ENCODE peak calls at places on chromosomes 4 and X, in seven cellular contexts. One of them, this sample, is unnamed.

GRCh38 chr4:6804082-6804752 is 21.7 kb downstream of the KIAA0232 start:
- DNase-seq in progenitor cell of endocrine pancreas: no peak
- DNase-seq in bronchial epithelial cell: no peak
- DNase-seq in activated B cell treated with CpG ODN at 0.5 μM for 24 hours: no peak
- DNase-seq in pancreas: no peak
- DNase-seq in fibroblast of lung: no peak
- DNase-seq in K562: no peak
- DNase-seq in this sample: no peak

GRCh38 chr4:88230953-88231835 is 53.2 kb downstream of the PPM1K start:
- DNase-seq in progenitor cell of endocrine pancreas: no peak
- DNase-seq in bronchial epithelial cell: no peak
- DNase-seq in activated B cell treated with CpG ODN at 0.5 μM for 24 hours: no peak
- DNase-seq in pancreas: no peak
- DNase-seq in fibroblast of lung: no peak
- DNase-seq in K562: no peak
- DNase-seq in this sample: no peak

GRCh38 chrX:30735839-30736238 is 82.6 kb downstream of the GK start:
- DNase-seq in progenitor cell of endocrine pancreas: peak; percentile 23
- DNase-seq in bronchial epithelial cell: peak; percentile 50
- DNase-seq in activated B cell treated with CpG ODN at 0.5 μM for 24 hours: peak; percentile 26
- DNase-seq in pancreas: peak; percentile 62
- DNase-seq in fibroblast of lung: peak; percentile 22
- DNase-seq in K562: peak; percentile 45
- DNase-seq in this sample: no peak

GRCh38 chr4:67744561-67745283 is 9.5 kb downstream of the GNRHR start:
- DNase-seq in progenitor cell of endocrine pancreas: no peak
- DNase-seq in bronchial epithelial cell: peak; percentile 35
- DNase-seq in activated B cell treated with CpG ODN at 0.5 μM for 24 hours: no peak
- DNase-seq in pancreas: no peak
- DNase-seq in fibroblast of lung: peak; percentile 55
- DNase-seq in K562: no peak
- DNase-seq in this sample: no peak

GRCh38 chrX:30935985-30936384 is 46.9 kb upstream of the TAB3 start:
- DNase-seq in progenitor cell of endocrine pancreas: no peak
- DNase-seq in bronchial epithelial cell: peak; percentile 4
- DNase-seq in activated B cell treated with CpG ODN at 0.5 μM for 24 hours: no peak
- DNase-seq in pancreas: no peak
- DNase-seq in fibroblast of lung: peak; percentile 11
- DNase-seq in K562: peak; percentile 20
- DNase-seq in this sample: no peak

GRCh38 chr4:148017801-148018200 is 285.9 kb downstream of the ARHGAP10 start:
- DNase-seq in progenitor cell of endocrine pancreas: no peak
- DNase-seq in bronchial epithelial cell: no peak
- DNase-seq in activated B cell treated with CpG ODN at 0.5 μM for 24 hours: no peak
- DNase-seq in pancreas: no peak
- DNase-seq in fibroblast of lung: peak; percentile 29
- DNase-seq in K562: no peak
- DNase-seq in this sample: no peak

GRCh38 chr4:14184265-14184664 is 556.7 kb upstream of the BOD1L1 start:
- DNase-seq in progenitor cell of endocrine pancreas: no peak
- DNase-seq in bronchial epithelial cell: no peak
- DNase-seq in activated B cell treated with CpG ODN at 0.5 μM for 24 hours: no peak
- DNase-seq in pancreas: no peak
- DNase-seq in fibroblast of lung: peak; percentile 8
- DNase-seq in K562: no peak
- DNase-seq in this sample: peak; percentile 28

GRCh38 chr4:6324999-6325790 is 55.5 kb downstream of the WFS1 start:
- DNase-seq in progenitor cell of endocrine pancreas: no peak
- DNase-seq in bronchial epithelial cell: peak; percentile 41
- DNase-seq in activated B cell treated with CpG ODN at 0.5 μM for 24 hours: no peak
- DNase-seq in pancreas: no peak
- DNase-seq in fibroblast of lung: peak; percentile 48
- DNase-seq in K562: no peak
- DNase-seq in this sample: no peak

GRCh38 chr4:39636786-39637185 is 1.9 kb downstream of the SMIM14 start:
- DNase-seq in progenitor cell of endocrine pancreas: no peak
- DNase-seq in bronchial epithelial cell: peak; percentile 44
- DNase-seq in activated B cell treated with CpG ODN at 0.5 μM for 24 hours: no peak
- DNase-seq in pancreas: no peak
- DNase-seq in fibroblast of lung: peak; percentile 20
- DNase-seq in K562: no peak
- DNase-seq in this sample: no peak

GRCh38 chr4:22268350-22269025 is 247.4 kb downstream of the ADGRA3 start:
- DNase-seq in progenitor cell of endocrine pancreas: no peak
- DNase-seq in bronchial epithelial cell: peak; percentile 82
- DNase-seq in activated B cell treated with CpG ODN at 0.5 μM for 24 hours: no peak
- DNase-seq in pancreas: no peak
- DNase-seq in fibroblast of lung: peak; percentile 2
- DNase-seq in K562: no peak
- DNase-seq in this sample: no peak

GRCh38 chr4:122012735-122013134 is 60.9 kb upstream of the TRPC3 start:
- DNase-seq in progenitor cell of endocrine pancreas: no peak
- DNase-seq in bronchial epithelial cell: peak; percentile 19
- DNase-seq in activated B cell treated with CpG ODN at 0.5 μM for 24 hours: no peak
- DNase-seq in pancreas: no peak
- DNase-seq in fibroblast of lung: peak; percentile 71
- DNase-seq in K562: no peak
- DNase-seq in this sample: no peak

GRCh38 chrX:40780123-40780522 is 44.8 kb upstream of the MED14 start:
- DNase-seq in progenitor cell of endocrine pancreas: no peak
- DNase-seq in bronchial epithelial cell: no peak
- DNase-seq in activated B cell treated with CpG ODN at 0.5 μM for 24 hours: no peak
- DNase-seq in pancreas: no peak
- DNase-seq in fibroblast of lung: no peak
- DNase-seq in K562: no peak
- DNase-seq in this sample: no peak

GRCh38 chr4:88134536-88135361 is 23.7 kb downstream of the ABCG2 start:
- DNase-seq in progenitor cell of endocrine pancreas: no peak
- DNase-seq in bronchial epithelial cell: no peak
- DNase-seq in activated B cell treated with CpG ODN at 0.5 μM for 24 hours: no peak
- DNase-seq in pancreas: no peak
- DNase-seq in fibroblast of lung: no peak
- DNase-seq in K562: no peak
- DNase-seq in this sample: no peak

GRCh38 chr4:87180767-87181166 is 39.7 kb downstream of the KLHL8 start:
- DNase-seq in progenitor cell of endocrine pancreas: no peak
- DNase-seq in bronchial epithelial cell: no peak
- DNase-seq in activated B cell treated with CpG ODN at 0.5 μM for 24 hours: no peak
- DNase-seq in pancreas: no peak
- DNase-seq in fibroblast of lung: no peak
- DNase-seq in K562: no peak
- DNase-seq in this sample: no peak

GRCh38 chr4:2786152-2786671 is 6.7 kb upstream of the SH3BP2 start:
- DNase-seq in progenitor cell of endocrine pancreas: no peak
- DNase-seq in bronchial epithelial cell: no peak
- DNase-seq in activated B cell treated with CpG ODN at 0.5 μM for 24 hours: peak; percentile 62
- DNase-seq in pancreas: peak; percentile 44
- DNase-seq in fibroblast of lung: no peak
- DNase-seq in K562: no peak
- DNase-seq in this sample: no peak

GRCh38 chr4:168888715-168889215 is 121.3 kb downstream of the CBR4 start:
- DNase-seq in progenitor cell of endocrine pancreas: no peak
- DNase-seq in bronchial epithelial cell: no peak
- DNase-seq in activated B cell treated with CpG ODN at 0.5 μM for 24 hours: no peak
- DNase-seq in pancreas: no peak
- DNase-seq in fibroblast of lung: no peak
- DNase-seq in K562: no peak
- DNase-seq in this sample: no peak

GRCh38 chr4:53861856-53862610 is 202.4 kb downstream of the CHIC2 start:
- DNase-seq in progenitor cell of endocrine pancreas: no peak
- DNase-seq in bronchial epithelial cell: peak; percentile 56
- DNase-seq in activated B cell treated with CpG ODN at 0.5 μM for 24 hours: no peak
- DNase-seq in pancreas: no peak
- DNase-seq in fibroblast of lung: peak; percentile 94
- DNase-seq in K562: no peak
- DNase-seq in this sample: peak; percentile 93

GRCh38 chr4:116016201-116016600 is 902.8 kb upstream of the NDST4 start:
- DNase-seq in progenitor cell of endocrine pancreas: no peak
- DNase-seq in bronchial epithelial cell: peak; percentile 95
- DNase-seq in activated B cell treated with CpG ODN at 0.5 μM for 24 hours: no peak
- DNase-seq in pancreas: no peak
- DNase-seq in fibroblast of lung: peak; percentile 76
- DNase-seq in K562: no peak
- DNase-seq in this sample: no peak

GRCh38 chrX:102651968-102652744 is 873 bp downstream of the GPRASP1 start:
- DNase-seq in progenitor cell of endocrine pancreas: no peak
- DNase-seq in bronchial epithelial cell: peak; percentile 17
- DNase-seq in activated B cell treated with CpG ODN at 0.5 μM for 24 hours: no peak
- DNase-seq in pancreas: no peak
- DNase-seq in fibroblast of lung: peak; percentile 35
- DNase-seq in K562: peak; percentile 8
- DNase-seq in this sample: no peak

GRCh38 chrX:108177321-108177990 is 85.9 kb downstream of the ATG4A start:
- DNase-seq in progenitor cell of endocrine pancreas: no peak
- DNase-seq in bronchial epithelial cell: no peak
- DNase-seq in activated B cell treated with CpG ODN at 0.5 μM for 24 hours: no peak
- DNase-seq in pancreas: no peak
- DNase-seq in fibroblast of lung: peak; percentile 46
- DNase-seq in K562: no peak
- DNase-seq in this sample: no peak

GRCh38 chr4:185421366-185422124 is 4.2 kb downstream of the UFSP2 start:
- DNase-seq in progenitor cell of endocrine pancreas: no peak
- DNase-seq in bronchial epithelial cell: no peak
- DNase-seq in activated B cell treated with CpG ODN at 0.5 μM for 24 hours: no peak
- DNase-seq in pancreas: no peak
- DNase-seq in fibroblast of lung: peak; percentile 90
- DNase-seq in K562: no peak
- DNase-seq in this sample: peak; percentile 10

GRCh38 chrX:56733459-56734046 is 4.5 kb downstream of the NBDY start:
- DNase-seq in progenitor cell of endocrine pancreas: peak; percentile 15
- DNase-seq in bronchial epithelial cell: peak; percentile 55
- DNase-seq in activated B cell treated with CpG ODN at 0.5 μM for 24 hours: no peak
- DNase-seq in pancreas: no peak
- DNase-seq in fibroblast of lung: peak; percentile 13
- DNase-seq in K562: peak; percentile 15
- DNase-seq in this sample: no peak

GRCh38 chrX:28135378-28136047 is 154.3 kb upstream of the DCAF8L1 start:
- DNase-seq in progenitor cell of endocrine pancreas: no peak
- DNase-seq in bronchial epithelial cell: peak; percentile 32
- DNase-seq in activated B cell treated with CpG ODN at 0.5 μM for 24 hours: no peak
- DNase-seq in pancreas: no peak
- DNase-seq in fibroblast of lung: peak; percentile 73
- DNase-seq in K562: no peak
- DNase-seq in this sample: no peak

GRCh38 chr4:108890491-108890890 is 127.6 kb upstream of the ETNPPL start:
- DNase-seq in progenitor cell of endocrine pancreas: no peak
- DNase-seq in bronchial epithelial cell: no peak
- DNase-seq in activated B cell treated with CpG ODN at 0.5 μM for 24 hours: no peak
- DNase-seq in pancreas: no peak
- DNase-seq in fibroblast of lung: no peak
- DNase-seq in K562: no peak
- DNase-seq in this sample: no peak
- TF ChIP-seq CTCF in progenitor cell of endocrine pancreas: no peak
- TF ChIP-seq CTCF in bronchial epithelial cell: no peak
- TF ChIP-seq CTCF in activated B cell treated with CpG ODN at 0.5 μM for 24 hours: no peak
- TF ChIP-seq CTCF in pancreas: no peak
- TF ChIP-seq CTCF in fibroblast of lung: no peak
- TF ChIP-seq CTCF in K562: no peak
- TF ChIP-seq CTCF in this sample: no peak

GRCh38 chrX:16496175-16496574 is 153.8 kb upstream of the S100G start:
- DNase-seq in progenitor cell of endocrine pancreas: no peak
- DNase-seq in bronchial epithelial cell: no peak
- DNase-seq in activated B cell treated with CpG ODN at 0.5 μM for 24 hours: no peak
- DNase-seq in pancreas: no peak
- DNase-seq in fibroblast of lung: no peak
- DNase-seq in K562: no peak
- DNase-seq in this sample: no peak
- TF ChIP-seq CTCF in progenitor cell of endocrine pancreas: no peak
- TF ChIP-seq CTCF in bronchial epithelial cell: no peak
- TF ChIP-seq CTCF in activated B cell treated with CpG ODN at 0.5 μM for 24 hours: no peak
- TF ChIP-seq CTCF in pancreas: no peak
- TF ChIP-seq CTCF in fibroblast of lung: no peak
- TF ChIP-seq CTCF in K562: no peak
- TF ChIP-seq CTCF in this sample: no peak

GRCh38 chrX:155923200-155923599 is 42.1 kb downstream of the VAMP7 start:
- DNase-seq in progenitor cell of endocrine pancreas: no peak
- DNase-seq in bronchial epithelial cell: no peak
- DNase-seq in activated B cell treated with CpG ODN at 0.5 μM for 24 hours: no peak
- DNase-seq in pancreas: no peak
- DNase-seq in fibroblast of lung: no peak
- DNase-seq in K562: no peak
- DNase-seq in this sample: no peak
- TF ChIP-seq CTCF in progenitor cell of endocrine pancreas: no peak
- TF ChIP-seq CTCF in bronchial epithelial cell: no peak
- TF ChIP-seq CTCF in activated B cell treated with CpG ODN at 0.5 μM for 24 hours: no peak
- TF ChIP-seq CTCF in pancreas: no peak
- TF ChIP-seq CTCF in fibroblast of lung: no peak
- TF ChIP-seq CTCF in K562: no peak
- TF ChIP-seq CTCF in this sample: no peak

DNA sequence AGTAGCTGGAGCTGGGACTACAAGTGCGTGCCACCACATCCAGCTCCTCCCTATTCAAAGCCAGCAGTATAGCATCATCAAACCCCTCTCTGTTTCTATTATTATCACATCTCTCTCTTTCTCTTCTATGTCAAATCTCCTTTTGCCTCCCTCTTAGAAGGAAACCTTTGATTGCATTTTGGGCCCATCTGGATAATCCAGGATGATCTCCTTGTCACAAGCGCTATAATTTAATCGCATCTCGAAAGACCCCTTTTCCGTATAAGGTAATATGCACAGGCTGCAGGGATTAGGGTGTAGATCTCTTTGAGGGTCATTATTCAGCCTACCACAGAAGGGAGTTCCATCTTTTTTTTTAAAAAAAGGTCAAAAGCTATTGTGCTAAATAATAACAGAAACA is 46.4 kb upstream of the TBC1D9 start:
- DNase-seq in progenitor cell of endocrine pancreas: no peak
- DNase-seq in bronchial epithelial cell: no peak
- DNase-seq in activated B cell treated with CpG ODN at 0.5 μM for 24 hours: no peak
- DNase-seq in pancreas: no peak
- DNase-seq in fibroblast of lung: no peak
- DNase-seq in K562: no peak
- DNase-seq in this sample: no peak
- TF ChIP-seq CTCF in progenitor cell of endocrine pancreas: no peak
- TF ChIP-seq CTCF in bronchial epithelial cell: no peak
- TF ChIP-seq CTCF in activated B cell treated with CpG ODN at 0.5 μM for 24 hours: no peak
- TF ChIP-seq CTCF in pancreas: no peak
- TF ChIP-seq CTCF in fibroblast of lung: no peak
- TF ChIP-seq CTCF in K562: no peak
- TF ChIP-seq CTCF in this sample: no peak

GRCh38 chr4:113874480-113874879 is 105.0 kb downstream of the ARSJ start:
- DNase-seq in progenitor cell of endocrine pancreas: no peak
- DNase-seq in bronchial epithelial cell: no peak
- DNase-seq in activated B cell treated with CpG ODN at 0.5 μM for 24 hours: no peak
- DNase-seq in pancreas: no peak
- DNase-seq in fibroblast of lung: no peak
- DNase-seq in K562: no peak
- DNase-seq in this sample: no peak
- TF ChIP-seq CTCF in progenitor cell of endocrine pancreas: no peak
- TF ChIP-seq CTCF in bronchial epithelial cell: no peak
- TF ChIP-seq CTCF in activated B cell treated with CpG ODN at 0.5 μM for 24 hours: no peak
- TF ChIP-seq CTCF in pancreas: no peak
- TF ChIP-seq CTCF in fibroblast of lung: no peak
- TF ChIP-seq CTCF in K562: no peak
- TF ChIP-seq CTCF in this sample: no peak

GRCh38 chr4:52588097-52588496 is 71.0 kb downstream of the USP46 start:
- DNase-seq in progenitor cell of endocrine pancreas: no peak
- DNase-seq in bronchial epithelial cell: no peak
- DNase-seq in activated B cell treated with CpG ODN at 0.5 μM for 24 hours: no peak
- DNase-seq in pancreas: no peak
- DNase-seq in fibroblast of lung: peak; percentile 19
- DNase-seq in K562: peak; percentile 51
- DNase-seq in this sample: no peak
- TF ChIP-seq CTCF in progenitor cell of endocrine pancreas: peak; percentile 57
- TF ChIP-seq CTCF in bronchial epithelial cell: peak; percentile 63
- TF ChIP-seq CTCF in activated B cell treated with CpG ODN at 0.5 μM for 24 hours: no peak
- TF ChIP-seq CTCF in pancreas: no peak
- TF ChIP-seq CTCF in fibroblast of lung: peak; percentile 45
- TF ChIP-seq CTCF in K562: peak; percentile 62
- TF ChIP-seq CTCF in this sample: peak; percentile 54

This sample was measured in BJ.